ENCODE peak calls at places on chromosome 21, in seven cellular contexts. One of them, this sample, is unnamed.

GRCh38 chr21:15224346-15225086 is 159.7 kb upstream of the NRIP1 start:
- DNase-seq in H7: no peak
- DNase-seq in stimulated activated CD4-positive, alpha-beta T cell treated with anti-CD3 and anti-CD28 coated beads, TNF-alpha, amount 100 ng/mL, for 48 hours: no peak
- DNase-seq in NCI-H510A treated with DMSO at 0.1 percent for 48 hours: no peak
- DNase-seq in activated naive CD8-positive, alpha-beta T cell treated with anti-CD3 and anti-CD28 coated beads, Interleukin-2, amount 50 U/mL, for 24 hours: no peak
- DNase-seq in RWPE1: peak
- DNase-seq in left cardiac atrium: no peak
- DNase-seq in this sample: no peak

GRCh38 chr21:41953249-41953830 is 478 bp downstream of the C2CD2 start:
- DNase-seq in H7: peak
- DNase-seq in stimulated activated CD4-positive, alpha-beta T cell treated with anti-CD3 and anti-CD28 coated beads, TNF-alpha, amount 100 ng/mL, for 48 hours: no peak
- DNase-seq in NCI-H510A treated with DMSO at 0.1 percent for 48 hours: no peak
- DNase-seq in activated naive CD8-positive, alpha-beta T cell treated with anti-CD3 and anti-CD28 coated beads, Interleukin-2, amount 50 U/mL, for 24 hours: no peak
- DNase-seq in RWPE1: no peak
- DNase-seq in left cardiac atrium: peak
- DNase-seq in this sample: peak

GRCh38 chr21:45971487-45972352 is 9.8 kb upstream of the COL6A1 start:
- DNase-seq in H7: peak
- DNase-seq in stimulated activated CD4-positive, alpha-beta T cell treated with anti-CD3 and anti-CD28 coated beads, TNF-alpha, amount 100 ng/mL, for 48 hours: no peak
- DNase-seq in NCI-H510A treated with DMSO at 0.1 percent for 48 hours: no peak
- DNase-seq in activated naive CD8-positive, alpha-beta T cell treated with anti-CD3 and anti-CD28 coated beads, Interleukin-2, amount 50 U/mL, for 24 hours: no peak
- DNase-seq in RWPE1: no peak
- DNase-seq in left cardiac atrium: peak
- DNase-seq in this sample: no peak

GRCh38 chr21:17799414-17800164 is 19.6 kb downstream of the C21orf91 start:
- DNase-seq in H7: no peak
- DNase-seq in stimulated activated CD4-positive, alpha-beta T cell treated with anti-CD3 and anti-CD28 coated beads, TNF-alpha, amount 100 ng/mL, for 48 hours: no peak
- DNase-seq in NCI-H510A treated with DMSO at 0.1 percent for 48 hours: no peak
- DNase-seq in activated naive CD8-positive, alpha-beta T cell treated with anti-CD3 and anti-CD28 coated beads, Interleukin-2, amount 50 U/mL, for 24 hours: no peak
- DNase-seq in RWPE1: no peak
- DNase-seq in left cardiac atrium: no peak
- DNase-seq in this sample: no peak

GRCh38 chr21:39186676-39187075 is 3.4 kb upstream of the PSMG1 start:
- DNase-seq in H7: no peak
- DNase-seq in stimulated activated CD4-positive, alpha-beta T cell treated with anti-CD3 and anti-CD28 coated beads, TNF-alpha, amount 100 ng/mL, for 48 hours: no peak
- DNase-seq in NCI-H510A treated with DMSO at 0.1 percent for 48 hours: no peak
- DNase-seq in activated naive CD8-positive, alpha-beta T cell treated with anti-CD3 and anti-CD28 coated beads, Interleukin-2, amount 50 U/mL, for 24 hours: no peak
- DNase-seq in RWPE1: no peak
- DNase-seq in left cardiac atrium: no peak
- DNase-seq in this sample: no peak

GRCh38 chr21:15027056-15027455 is 37.7 kb downstream of the NRIP1 start:
- DNase-seq in H7: no peak
- DNase-seq in stimulated activated CD4-positive, alpha-beta T cell treated with anti-CD3 and anti-CD28 coated beads, TNF-alpha, amount 100 ng/mL, for 48 hours: no peak
- DNase-seq in NCI-H510A treated with DMSO at 0.1 percent for 48 hours: no peak
- DNase-seq in activated naive CD8-positive, alpha-beta T cell treated with anti-CD3 and anti-CD28 coated beads, Interleukin-2, amount 50 U/mL, for 24 hours: no peak
- DNase-seq in RWPE1: no peak
- DNase-seq in left cardiac atrium: no peak
- DNase-seq in this sample: no peak

GRCh38 chr21:42781150-42781980 is 98.0 kb downstream of the WDR4 start:
- DNase-seq in H7: peak
- DNase-seq in stimulated activated CD4-positive, alpha-beta T cell treated with anti-CD3 and anti-CD28 coated beads, TNF-alpha, amount 100 ng/mL, for 48 hours: no peak
- DNase-seq in NCI-H510A treated with DMSO at 0.1 percent for 48 hours: peak
- DNase-seq in activated naive CD8-positive, alpha-beta T cell treated with anti-CD3 and anti-CD28 coated beads, Interleukin-2, amount 50 U/mL, for 24 hours: no peak
- DNase-seq in RWPE1: peak
- DNase-seq in left cardiac atrium: peak
- DNase-seq in this sample: peak

GRCh38 chr21:34544032-34544496 is 32.1 kb upstream of the KCNE1 start:
- DNase-seq in H7: peak
- DNase-seq in stimulated activated CD4-positive, alpha-beta T cell treated with anti-CD3 and anti-CD28 coated beads, TNF-alpha, amount 100 ng/mL, for 48 hours: peak
- DNase-seq in NCI-H510A treated with DMSO at 0.1 percent for 48 hours: peak
- DNase-seq in activated naive CD8-positive, alpha-beta T cell treated with anti-CD3 and anti-CD28 coated beads, Interleukin-2, amount 50 U/mL, for 24 hours: peak
- DNase-seq in RWPE1: peak
- DNase-seq in left cardiac atrium: peak
- DNase-seq in this sample: peak

GRCh38 chr21:45004481-45005263 is 64.8 kb downstream of the SLX9 start:
- DNase-seq in H7: no peak
- DNase-seq in stimulated activated CD4-positive, alpha-beta T cell treated with anti-CD3 and anti-CD28 coated beads, TNF-alpha, amount 100 ng/mL, for 48 hours: no peak
- DNase-seq in NCI-H510A treated with DMSO at 0.1 percent for 48 hours: no peak
- DNase-seq in activated naive CD8-positive, alpha-beta T cell treated with anti-CD3 and anti-CD28 coated beads, Interleukin-2, amount 50 U/mL, for 24 hours: peak
- DNase-seq in RWPE1: no peak
- DNase-seq in left cardiac atrium: peak
- DNase-seq in this sample: no peak

GRCh38 chr21:25831300-25831699 is 96.5 kb downstream of the GABPA start:
- DNase-seq in H7: no peak
- DNase-seq in stimulated activated CD4-positive, alpha-beta T cell treated with anti-CD3 and anti-CD28 coated beads, TNF-alpha, amount 100 ng/mL, for 48 hours: no peak
- DNase-seq in NCI-H510A treated with DMSO at 0.1 percent for 48 hours: no peak
- DNase-seq in activated naive CD8-positive, alpha-beta T cell treated with anti-CD3 and anti-CD28 coated beads, Interleukin-2, amount 50 U/mL, for 24 hours: no peak
- DNase-seq in RWPE1: no peak
- DNase-seq in left cardiac atrium: no peak
- DNase-seq in this sample: no peak

GRCh38 chr21:46004168-46004861 is 22.7 kb downstream of the COL6A1 start:
- DNase-seq in H7: peak
- DNase-seq in stimulated activated CD4-positive, alpha-beta T cell treated with anti-CD3 and anti-CD28 coated beads, TNF-alpha, amount 100 ng/mL, for 48 hours: no peak
- DNase-seq in NCI-H510A treated with DMSO at 0.1 percent for 48 hours: no peak
- DNase-seq in activated naive CD8-positive, alpha-beta T cell treated with anti-CD3 and anti-CD28 coated beads, Interleukin-2, amount 50 U/mL, for 24 hours: no peak
- DNase-seq in RWPE1: no peak
- DNase-seq in left cardiac atrium: peak
- DNase-seq in this sample: no peak

GRCh38 chr21:39710866-39711265 is 34.1 kb upstream of the IGSF5 start:
- DNase-seq in H7: no peak
- DNase-seq in stimulated activated CD4-positive, alpha-beta T cell treated with anti-CD3 and anti-CD28 coated beads, TNF-alpha, amount 100 ng/mL, for 48 hours: no peak
- DNase-seq in NCI-H510A treated with DMSO at 0.1 percent for 48 hours: no peak
- DNase-seq in activated naive CD8-positive, alpha-beta T cell treated with anti-CD3 and anti-CD28 coated beads, Interleukin-2, amount 50 U/mL, for 24 hours: no peak
- DNase-seq in RWPE1: no peak
- DNase-seq in left cardiac atrium: no peak
- DNase-seq in this sample: no peak

GRCh38 chr21:36430841-36431240 is 45.6 kb downstream of the CHAF1B start:
- DNase-seq in H7: no peak
- DNase-seq in stimulated activated CD4-positive, alpha-beta T cell treated with anti-CD3 and anti-CD28 coated beads, TNF-alpha, amount 100 ng/mL, for 48 hours: no peak
- DNase-seq in NCI-H510A treated with DMSO at 0.1 percent for 48 hours: no peak
- DNase-seq in activated naive CD8-positive, alpha-beta T cell treated with anti-CD3 and anti-CD28 coated beads, Interleukin-2, amount 50 U/mL, for 24 hours: no peak
- DNase-seq in RWPE1: no peak
- DNase-seq in left cardiac atrium: no peak
- DNase-seq in this sample: no peak

GRCh38 chr21:37281993-37282392 is 14.9 kb upstream of the VPS26C start:
- DNase-seq in H7: peak
- DNase-seq in stimulated activated CD4-positive, alpha-beta T cell treated with anti-CD3 and anti-CD28 coated beads, TNF-alpha, amount 100 ng/mL, for 48 hours: no peak
- DNase-seq in NCI-H510A treated with DMSO at 0.1 percent for 48 hours: peak
- DNase-seq in activated naive CD8-positive, alpha-beta T cell treated with anti-CD3 and anti-CD28 coated beads, Interleukin-2, amount 50 U/mL, for 24 hours: no peak
- DNase-seq in RWPE1: no peak
- DNase-seq in left cardiac atrium: no peak
- DNase-seq in this sample: no peak

GRCh38 chr21:37273440-37273839 is 6.3 kb upstream of the VPS26C start:
- DNase-seq in H7: peak
- DNase-seq in stimulated activated CD4-positive, alpha-beta T cell treated with anti-CD3 and anti-CD28 coated beads, TNF-alpha, amount 100 ng/mL, for 48 hours: no peak
- DNase-seq in NCI-H510A treated with DMSO at 0.1 percent for 48 hours: no peak
- DNase-seq in activated naive CD8-positive, alpha-beta T cell treated with anti-CD3 and anti-CD28 coated beads, Interleukin-2, amount 50 U/mL, for 24 hours: no peak
- DNase-seq in RWPE1: no peak
- DNase-seq in left cardiac atrium: no peak
- DNase-seq in this sample: no peak

GRCh38 chr21:46385846-46386725 is 62.1 kb downstream of the PCNT start:
- DNase-seq in H7: peak
- DNase-seq in stimulated activated CD4-positive, alpha-beta T cell treated with anti-CD3 and anti-CD28 coated beads, TNF-alpha, amount 100 ng/mL, for 48 hours: no peak
- DNase-seq in NCI-H510A treated with DMSO at 0.1 percent for 48 hours: no peak
- DNase-seq in activated naive CD8-positive, alpha-beta T cell treated with anti-CD3 and anti-CD28 coated beads, Interleukin-2, amount 50 U/mL, for 24 hours: no peak
- DNase-seq in RWPE1: no peak
- DNase-seq in left cardiac atrium: no peak
- DNase-seq in this sample: no peak

GRCh38 chr21:33123396-33124120 is 53.6 kb downstream of the OLIG1 start:
- DNase-seq in H7: no peak
- DNase-seq in stimulated activated CD4-positive, alpha-beta T cell treated with anti-CD3 and anti-CD28 coated beads, TNF-alpha, amount 100 ng/mL, for 48 hours: no peak
- DNase-seq in NCI-H510A treated with DMSO at 0.1 percent for 48 hours: no peak
- DNase-seq in activated naive CD8-positive, alpha-beta T cell treated with anti-CD3 and anti-CD28 coated beads, Interleukin-2, amount 50 U/mL, for 24 hours: no peak
- DNase-seq in RWPE1: no peak
- DNase-seq in left cardiac atrium: no peak
- DNase-seq in this sample: no peak

GRCh38 chr21:45352621-45353125 is 52.3 kb upstream of the COL18A1 start:
- DNase-seq in H7: peak
- DNase-seq in stimulated activated CD4-positive, alpha-beta T cell treated with anti-CD3 and anti-CD28 coated beads, TNF-alpha, amount 100 ng/mL, for 48 hours: no peak
- DNase-seq in NCI-H510A treated with DMSO at 0.1 percent for 48 hours: no peak
- DNase-seq in activated naive CD8-positive, alpha-beta T cell treated with anti-CD3 and anti-CD28 coated beads, Interleukin-2, amount 50 U/mL, for 24 hours: no peak
- DNase-seq in RWPE1: no peak
- DNase-seq in left cardiac atrium: peak
- DNase-seq in this sample: no peak

GRCh38 chr21:14143999-14144398 is 66.8 kb downstream of the LIPI start:
- DNase-seq in H7: no peak
- DNase-seq in stimulated activated CD4-positive, alpha-beta T cell treated with anti-CD3 and anti-CD28 coated beads, TNF-alpha, amount 100 ng/mL, for 48 hours: no peak
- DNase-seq in NCI-H510A treated with DMSO at 0.1 percent for 48 hours: no peak
- DNase-seq in activated naive CD8-positive, alpha-beta T cell treated with anti-CD3 and anti-CD28 coated beads, Interleukin-2, amount 50 U/mL, for 24 hours: no peak
- DNase-seq in RWPE1: no peak
- DNase-seq in left cardiac atrium: no peak
- DNase-seq in this sample: no peak

GRCh38 chr21:30990514-30991304 is 47.6 kb downstream of the KRTAP19-8 start:
- DNase-seq in H7: peak
- DNase-seq in stimulated activated CD4-positive, alpha-beta T cell treated with anti-CD3 and anti-CD28 coated beads, TNF-alpha, amount 100 ng/mL, for 48 hours: no peak
- DNase-seq in NCI-H510A treated with DMSO at 0.1 percent for 48 hours: no peak
- DNase-seq in activated naive CD8-positive, alpha-beta T cell treated with anti-CD3 and anti-CD28 coated beads, Interleukin-2, amount 50 U/mL, for 24 hours: no peak
- DNase-seq in RWPE1: no peak
- DNase-seq in left cardiac atrium: no peak
- DNase-seq in this sample: no peak

GRCh38 chr21:24861471-24861870 is 745.8 kb downstream of the MRPL39 start:
- DNase-seq in H7: no peak
- DNase-seq in stimulated activated CD4-positive, alpha-beta T cell treated with anti-CD3 and anti-CD28 coated beads, TNF-alpha, amount 100 ng/mL, for 48 hours: no peak
- DNase-seq in NCI-H510A treated with DMSO at 0.1 percent for 48 hours: no peak
- DNase-seq in activated naive CD8-positive, alpha-beta T cell treated with anti-CD3 and anti-CD28 coated beads, Interleukin-2, amount 50 U/mL, for 24 hours: no peak
- DNase-seq in RWPE1: no peak
- DNase-seq in left cardiac atrium: no peak
- DNase-seq in this sample: no peak

GRCh38 chr21:37848721-37849490 is 67.4 kb downstream of the KCNJ6 start:
- DNase-seq in H7: no peak
- DNase-seq in stimulated activated CD4-positive, alpha-beta T cell treated with anti-CD3 and anti-CD28 coated beads, TNF-alpha, amount 100 ng/mL, for 48 hours: no peak
- DNase-seq in NCI-H510A treated with DMSO at 0.1 percent for 48 hours: no peak
- DNase-seq in activated naive CD8-positive, alpha-beta T cell treated with anti-CD3 and anti-CD28 coated beads, Interleukin-2, amount 50 U/mL, for 24 hours: no peak
- DNase-seq in RWPE1: no peak
- DNase-seq in left cardiac atrium: no peak
- DNase-seq in this sample: no peak

GRCh38 chr21:17693801-17694200 is 81.1 kb upstream of the BTG3 start:
- DNase-seq in H7: no peak
- DNase-seq in stimulated activated CD4-positive, alpha-beta T cell treated with anti-CD3 and anti-CD28 coated beads, TNF-alpha, amount 100 ng/mL, for 48 hours: no peak
- DNase-seq in NCI-H510A treated with DMSO at 0.1 percent for 48 hours: no peak
- DNase-seq in activated naive CD8-positive, alpha-beta T cell treated with anti-CD3 and anti-CD28 coated beads, Interleukin-2, amount 50 U/mL, for 24 hours: no peak
- DNase-seq in RWPE1: no peak
- DNase-seq in left cardiac atrium: no peak
- DNase-seq in this sample: no peak

GRCh38 chr21:39776589-39776988 is 31.6 kb downstream of the IGSF5 start:
- DNase-seq in H7: no peak
- DNase-seq in stimulated activated CD4-positive, alpha-beta T cell treated with anti-CD3 and anti-CD28 coated beads, TNF-alpha, amount 100 ng/mL, for 48 hours: no peak
- DNase-seq in NCI-H510A treated with DMSO at 0.1 percent for 48 hours: no peak
- DNase-seq in activated naive CD8-positive, alpha-beta T cell treated with anti-CD3 and anti-CD28 coated beads, Interleukin-2, amount 50 U/mL, for 24 hours: no peak
- DNase-seq in RWPE1: no peak
- DNase-seq in left cardiac atrium: no peak
- DNase-seq in this sample: no peak

GRCh38 chr21:35138665-35139381 is 89.7 kb upstream of the RUNX1 start:
- DNase-seq in H7: no peak
- DNase-seq in stimulated activated CD4-positive, alpha-beta T cell treated with anti-CD3 and anti-CD28 coated beads, TNF-alpha, amount 100 ng/mL, for 48 hours: peak
- DNase-seq in NCI-H510A treated with DMSO at 0.1 percent for 48 hours: no peak
- DNase-seq in activated naive CD8-positive, alpha-beta T cell treated with anti-CD3 and anti-CD28 coated beads, Interleukin-2, amount 50 U/mL, for 24 hours: peak
- DNase-seq in RWPE1: peak
- DNase-seq in left cardiac atrium: no peak
- DNase-seq in this sample: no peak

GRCh38 chr21:31261759-31262158 is 82.3 kb downstream of the TIAM1 start:
- DNase-seq in H7: no peak
- DNase-seq in stimulated activated CD4-positive, alpha-beta T cell treated with anti-CD3 and anti-CD28 coated beads, TNF-alpha, amount 100 ng/mL, for 48 hours: no peak
- DNase-seq in NCI-H510A treated with DMSO at 0.1 percent for 48 hours: no peak
- DNase-seq in activated naive CD8-positive, alpha-beta T cell treated with anti-CD3 and anti-CD28 coated beads, Interleukin-2, amount 50 U/mL, for 24 hours: no peak
- DNase-seq in RWPE1: no peak
- DNase-seq in left cardiac atrium: no peak
- DNase-seq in this sample: no peak

This sample was measured in endothelial cell.